ENCODE peak calls at places on chromosomes 5 and 9, in four cellular contexts. M, T, K and U are unnamed samples.

GRCh38 chr9:111909444-111909843 is 12.8 kb downstream of the UGCG start:
- DNase-seq in M (no peak), T (peak; percentile 16), K (no peak), U (no peak)

GRCh38 chr5:179749857-179750508 is 17.4 kb downstream of the MAML1 start:
- DNase-seq in M (no peak), T (no peak), K (no peak), U (no peak)

GRCh38 chr9:121187681-121188305 is 13.9 kb downstream of the RAB14 start:
- DNase-seq in M (no peak), T (no peak), K (no peak), U (no peak)

GRCh38 chr9:133706651-133707050 is 31.5 kb downstream of the SARDH start:
- DNase-seq in M (no peak), T (no peak), K (peak; percentile 64), U (no peak)

GRCh38 chr9:133777871-133778270 is 39.7 kb upstream of the SARDH start:
- DNase-seq in M (no peak), T (no peak), K (peak; percentile 52), U (no peak)

GRCh38 chr9:129860653-129861446 is 25.6 kb downstream of the USP20 start:
- DNase-seq in M (no peak), T (peak; percentile 67), K (no peak), U (no peak)

GRCh38 chr5:64930672-64931318 is 162.1 kb downstream of the CWC27 start:
- DNase-seq in M (peak; percentile 24), T (no peak), K (no peak), U (no peak)

GRCh38 chr5:103098993-103099392 is 20.9 kb downstream of the GIN1 start:
- DNase-seq in M (no peak), T (no peak), K (no peak), U (no peak)

GRCh38 chr5:119400248-119400647 is 44.4 kb downstream of the TNFAIP8 start:
- DNase-seq in M (no peak), T (peak; percentile 53), K (no peak), U (no peak)

DNA sequence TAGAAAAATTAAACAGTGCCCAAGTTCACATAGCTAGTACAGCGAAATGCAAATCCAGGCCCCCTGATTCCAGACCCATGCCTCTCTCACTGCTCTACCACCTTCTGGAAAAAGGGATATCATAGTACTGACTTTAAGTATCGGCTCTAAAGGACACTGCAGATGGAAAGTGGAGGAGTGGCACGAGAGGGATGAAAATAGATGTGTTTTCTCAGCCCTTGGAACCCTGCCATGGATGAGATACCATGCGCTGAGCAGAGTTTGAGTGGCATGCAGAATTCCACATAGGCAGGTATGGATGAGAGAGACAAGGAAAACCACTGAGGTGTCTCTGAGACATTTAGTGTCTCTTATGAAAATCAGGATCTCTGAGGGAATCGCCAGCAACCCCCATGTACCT is 18.8 kb downstream of the CKMT2 start:
- DNase-seq in M (no peak), T (no peak), K (no peak), U (no peak)
- H3K9me3 ChIP-seq in M (no peaks in the 10 kb centered on the region), T (no peaks in the 10 kb centered on the region), K (no peaks in the 10 kb centered on the region), U (no peaks in the 10 kb centered on the region)

DNA sequence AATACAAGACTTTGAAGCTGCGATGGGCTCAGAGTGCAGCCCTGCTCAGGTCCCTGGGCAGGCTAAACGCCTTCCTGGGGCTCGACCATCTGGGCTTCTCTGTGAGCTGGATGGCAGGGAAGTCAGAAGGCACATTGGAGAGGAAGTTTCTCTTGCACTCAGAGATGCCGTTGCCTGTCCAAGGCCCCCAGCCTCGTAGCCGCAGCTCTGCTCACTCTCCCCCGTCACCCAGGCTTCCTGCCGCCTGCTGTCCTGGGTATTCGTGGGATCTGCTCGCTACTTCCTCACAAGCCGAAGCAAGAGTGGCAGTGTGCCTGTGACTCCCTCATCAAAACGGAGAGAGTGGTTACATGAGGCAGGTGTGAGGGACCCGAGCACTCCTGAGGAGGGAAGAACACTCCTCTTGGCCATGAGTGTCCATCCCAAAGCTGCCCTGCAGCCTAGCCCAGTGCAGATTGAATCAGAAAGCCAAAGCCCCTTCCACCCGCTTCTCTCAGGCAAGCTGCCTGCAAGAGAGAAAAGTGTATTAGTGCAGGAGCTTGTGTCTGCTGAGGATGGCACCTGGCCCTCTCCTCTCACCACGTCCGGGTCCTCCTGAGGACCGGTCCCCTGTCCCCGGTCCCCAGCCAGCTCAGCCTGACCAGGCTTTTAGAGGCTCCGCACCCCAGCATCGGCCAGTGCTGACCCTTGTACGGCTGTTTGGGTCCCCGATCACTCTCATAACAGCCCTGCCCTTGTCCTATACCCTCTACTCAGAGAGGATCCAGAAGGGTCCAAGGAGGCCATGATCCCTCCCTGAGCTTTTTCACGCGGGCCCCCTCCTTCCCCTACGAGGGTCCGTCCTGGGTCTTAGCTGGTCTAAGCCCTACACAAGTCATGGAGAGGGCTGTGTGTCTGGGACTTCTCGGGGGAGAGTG is 7.3 kb downstream of the FCN2 start:
- DNase-seq in M (no peak), T (no peak), K (no peak), U (no peak)
- TF ChIP-seq POLR2AphosphoS5 in M (no peak), T (no peak), K (no peak), U (no peak)

GRCh38 chr5:32193591-32193990 is 19.5 kb upstream of the GOLPH3 start:
- DNase-seq in M (peak; percentile 77), T (no peak), K (peak; percentile 66), U (peak; percentile 87)
- H3K27ac ChIP-seq in M (peak overlapping the region; percentile 50), T (no peak overlapping the region), K (peak overlapping the region; percentile 33), U (peak overlapping the region; percentile 80)

GRCh38 chr5:171688696-171689495 is 96.7 kb upstream of the SMIM23 start:
- DNase-seq in M (peak; percentile 42), T (peak; percentile 3), K (no peak), U (no peak)
- H3K9me3 ChIP-seq in M (no peaks in the 10 kb centered on the region), T (peaks cover 2% of the 10 kb centered on the region), K (no peaks in the 10 kb centered on the region), U (no peaks in the 10 kb centered on the region)

DNA sequence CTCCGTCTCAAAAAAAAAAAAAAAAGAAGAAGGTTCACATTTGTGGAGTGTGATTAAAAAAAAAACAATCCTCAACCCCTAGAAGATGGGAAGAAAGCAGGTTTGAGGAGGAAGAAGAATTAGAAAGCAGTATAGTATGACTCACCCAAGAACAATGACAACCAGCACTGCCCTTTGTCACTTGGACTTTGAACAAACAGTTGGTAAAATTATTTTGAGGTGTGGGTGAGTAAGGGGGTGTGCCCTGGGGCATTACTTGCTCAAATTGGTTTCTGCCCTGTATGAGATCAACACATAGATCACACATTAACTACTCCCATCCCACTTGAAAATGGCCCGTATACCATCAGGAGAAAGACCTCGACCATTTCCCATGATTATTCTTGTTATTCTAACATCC is 33.3 kb upstream of the F2RL1 start:
- DNase-seq in M (no peak), T (no peak), K (no peak), U (no peak)
- TF ChIP-seq POLR2AphosphoS5 in M (no peak), T (no peak), K (no peak), U (no peak)

DNA sequence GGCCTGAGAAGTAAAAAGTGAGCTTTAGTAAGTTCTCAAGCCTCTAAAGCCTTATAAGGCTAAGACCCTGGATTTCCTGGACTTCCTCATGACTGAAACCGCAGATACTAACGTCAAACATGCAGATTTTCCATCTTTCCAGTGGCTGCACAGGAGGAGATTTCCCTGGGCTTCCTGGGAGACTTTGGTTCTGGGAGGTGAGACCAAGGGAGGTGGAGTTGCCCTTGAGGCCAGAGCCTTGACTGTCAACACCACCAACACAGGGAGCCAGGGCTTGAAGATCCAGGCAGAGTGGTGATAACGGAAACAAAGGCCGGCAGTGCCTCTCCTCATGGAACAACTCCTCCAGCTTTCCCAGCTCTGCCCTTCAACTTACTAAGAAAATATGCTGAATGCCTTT is 144.7 kb upstream of the LRRTM2 start:
- DNase-seq in M (no peak), T (no peak), K (no peak), U (no peak)
- H3K27ac ChIP-seq in M (no peak overlapping the region), T (no peak overlapping the region), K (no peak overlapping the region), U (no peak overlapping the region)